ENCODE peak calls at places on chromosomes 1 and 21, in nine cellular contexts. D is uterus, B is esophagus muscularis mucosa, Y is transverse colon, Q is HCT116, S is stomach, R is body of pancreas, F is breast epithelium, M is heart left ventricle. O is an unnamed sample. For H3K4me1, the result is how much of the 10 kb centered on the place peaks cover.

GRCh38 chr1:225201447-225201846 is 226.4 kb downstream of the LBR start:
- DNase-seq in Q (no peak), F (no peak), D (no peak), M (no peak), R (no peak), S (no peak), B (no peak), Y (no peak), O (no peak)

GRCh38 chr1:19974822-19975416 is 4.5 kb downstream of the PLA2G2A start:
- DNase-seq in B (no peak), Y (peak), M (peak), F (no peak), Q (peak), R (peak), S (peak), D (peak), O (no peak)

GRCh38 chr1:98661544-98662353 is at the start of gene SNX7:
- DNase-seq in S (peak), B (no peak), Q (peak), D (peak), M (peak), R (peak), Y (peak), F (peak), O (no peak)

GRCh38 chr1:217089239-217090014 is 366.2 kb upstream of the ESRRG start:
- DNase-seq in B (peak), Q (no peak), F (no peak), S (no peak), M (peak), R (peak), Y (peak), D (no peak), O (no peak)

GRCh38 chr21:42160111-42160949 is 58.6 kb upstream of the ABCG1 start:
- DNase-seq in B (no peak), D (no peak), Y (no peak), Q (no peak), S (no peak), F (peak), M (peak), R (no peak), O (no peak)

GRCh38 chr1:51410568-51411460 is 80.5 kb upstream of the TTC39A start:
- DNase-seq in R (no peak), B (no peak), M (no peak), S (no peak), F (no peak), Y (no peak), Q (no peak), D (no peak), O (no peak)

GRCh38 chr1:12600880-12601633 is 17.0 kb downstream of the DHRS3 start:
- DNase-seq in S (peak), F (no peak), Y (peak), D (peak), R (peak), M (no peak), B (no peak), Q (no peak), O (no peak)

GRCh38 chr1:89762801-89763648 is 57.8 kb upstream of the LRRC8D start:
- DNase-seq in D (peak), B (peak), S (peak), F (peak), R (peak), Q (peak), M (peak), Y (peak), O (peak)

GRCh38 chr1:73801912-73802429 is 396.0 kb downstream of the LRRIQ3 start:
- DNase-seq in Q (no peak), S (no peak), R (no peak), D (no peak), M (no peak), F (no peak), Y (no peak), B (no peak), O (no peak)

GRCh38 chr1:226520640-226521355 is 27.8 kb upstream of the STUM start:
- DNase-seq in F (no peak), R (no peak), Y (no peak), D (no peak), S (no peak), M (no peak), Q (no peak), B (no peak), O (no peak)

GRCh38 chr1:94463765-94464330 is 45.7 kb downstream of the ABCD3 start:
- DNase-seq in D (no peak), M (no peak), F (no peak), S (no peak), R (peak), Y (no peak), B (no peak), Q (peak), O (no peak)

GRCh38 chr1:47725000-47725731 is 272.0 kb downstream of the TRABD2B start:
- DNase-seq in M (no peak), Y (no peak), R (no peak), F (no peak), Q (no peak), D (no peak), S (no peak), B (no peak), O (no peak)

GRCh38 chr1:51415963-51416362 is 85.6 kb upstream of the TTC39A start:
- DNase-seq in B (no peak), R (no peak), M (no peak), F (no peak), Q (no peak), S (no peak), D (no peak), Y (no peak), O (no peak)

GRCh38 chr21:45670731-45671130 is 27.2 kb downstream of the PCBP3 start:
- DNase-seq in Y (no peak), F (no peak), B (no peak), Q (no peak), D (no peak), S (no peak), R (no peak), M (no peak), O (no peak)

GRCh38 chr1:107171378-107171777 is 30.5 kb downstream of the NTNG1 start:
- DNase-seq in Y (no peak), Q (no peak), F (no peak), M (no peak), D (no peak), S (no peak), R (no peak), B (no peak), O (no peak)

GRCh38 chr1:51679435-51679834 is 62.5 kb downstream of the OSBPL9 start:
- DNase-seq in R (no peak), M (no peak), Y (no peak), S (no peak), Q (no peak), B (no peak), F (no peak), D (no peak), O (no peak)

GRCh38 chr21:34558960-34559631 is 47.1 kb upstream of the KCNE1 start:
- DNase-seq in M (no peak), S (no peak), F (no peak), B (no peak), R (no peak), Q (no peak), Y (no peak), D (no peak), O (no peak)

GRCh38 chr1:41325801-41326200 is 35.4 kb upstream of the FOXO6 start:
- DNase-seq in R (no peak), Q (no peak), M (no peak), Y (no peak), D (no peak), B (peak), S (no peak), F (no peak), O (no peak)

GRCh38 chr1:183070923-183071618 is 47.9 kb downstream of the LAMC1 start:
- DNase-seq in D (no peak), M (no peak), F (no peak), Y (no peak), S (no peak), Q (no peak), B (no peak), R (no peak), O (no peak)

GRCh38 chr1:5908461-5909375 is 83.5 kb downstream of the NPHP4 start:
- DNase-seq in M (no peak), Y (no peak), Q (no peak), F (no peak), B (no peak), R (no peak), D (no peak), S (no peak), O (no peak)

GRCh38 chr1:95098196-95098595 is 19.0 kb upstream of the TLCD4 start:
- DNase-seq in M (no peak), B (no peak), S (no peak), F (no peak), R (no peak), Q (no peak), Y (no peak), D (no peak), O (no peak)

GRCh38 chr1:117810553-117810952 is 118.9 kb downstream of the GDAP2 start:
- DNase-seq in D (no peak), M (no peak), B (no peak), S (no peak), Y (no peak), F (no peak), R (no peak), Q (no peak), O (no peak)

GRCh38 chr1:24898152-24898908 is 31.7 kb downstream of the RUNX3 start:
- DNase-seq in B (no peak), Q (peak), Y (peak), M (peak), S (peak), F (no peak), R (peak), D (no peak), O (no peak)

GRCh38 chr1:24905355-24905978 is 24.6 kb downstream of the RUNX3 start:
- DNase-seq in D (peak), M (peak), Y (peak), Q (no peak), S (peak), B (no peak), R (no peak), F (peak), O (no peak)

GRCh38 chr21:43754948-43755781 is 20.9 kb downstream of the CSTB start:
- DNase-seq in D (no peak), Y (no peak), B (no peak), S (peak), M (no peak), Q (no peak), R (peak), F (no peak), O (no peak)

GRCh38 chr1:113868387-113869083 is 3.0 kb downstream of the PTPN22 start:
- DNase-seq in Q (no peak), R (no peak), M (no peak), B (no peak), F (no peak), Y (no peak), D (no peak), S (no peak), O (no peak)

GRCh38 chr1:212606734-212607205 is 1.8 kb upstream of the ATF3 start:
- DNase-seq in Y (peak), F (peak), M (peak), R (peak), Q (no peak), D (peak), B (no peak), S (peak), O (no peak)

GRCh38 chr1:244761279-244761678 is 74.2 kb upstream of the COX20 start:
- DNase-seq in M (no peak), Y (no peak), R (no peak), D (no peak), Q (no peak), S (no peak), F (no peak), B (no peak), O (no peak)

GRCh38 chr1:25821112-25821476 is 1.3 kb downstream of the MTFR1L start:
- DNase-seq in D (no peak), R (no peak), F (no peak), Y (no peak), M (no peak), B (no peak), S (no peak), Q (no peak), O (no peak)

GRCh38 chr1:182615468-182616129 is 11.4 kb upstream of the RGS16 start:
- DNase-seq in Q (no peak), B (no peak), D (peak), F (no peak), Y (no peak), S (no peak), R (no peak), M (peak), O (no peak)

GRCh38 chr1:109586055-109586454 is 33.4 kb downstream of the GNAT2 start:
- DNase-seq in M (no peak), B (no peak), D (no peak), F (no peak), S (no peak), Y (no peak), Q (no peak), R (no peak), O (no peak)

GRCh38 chr1:245418029-245418428 is 263.2 kb downstream of the KIF26B start:
- DNase-seq in Q (no peak), B (no peak), D (no peak), Y (no peak), M (no peak), F (no peak), R (no peak), S (no peak), O (no peak)

DNA sequence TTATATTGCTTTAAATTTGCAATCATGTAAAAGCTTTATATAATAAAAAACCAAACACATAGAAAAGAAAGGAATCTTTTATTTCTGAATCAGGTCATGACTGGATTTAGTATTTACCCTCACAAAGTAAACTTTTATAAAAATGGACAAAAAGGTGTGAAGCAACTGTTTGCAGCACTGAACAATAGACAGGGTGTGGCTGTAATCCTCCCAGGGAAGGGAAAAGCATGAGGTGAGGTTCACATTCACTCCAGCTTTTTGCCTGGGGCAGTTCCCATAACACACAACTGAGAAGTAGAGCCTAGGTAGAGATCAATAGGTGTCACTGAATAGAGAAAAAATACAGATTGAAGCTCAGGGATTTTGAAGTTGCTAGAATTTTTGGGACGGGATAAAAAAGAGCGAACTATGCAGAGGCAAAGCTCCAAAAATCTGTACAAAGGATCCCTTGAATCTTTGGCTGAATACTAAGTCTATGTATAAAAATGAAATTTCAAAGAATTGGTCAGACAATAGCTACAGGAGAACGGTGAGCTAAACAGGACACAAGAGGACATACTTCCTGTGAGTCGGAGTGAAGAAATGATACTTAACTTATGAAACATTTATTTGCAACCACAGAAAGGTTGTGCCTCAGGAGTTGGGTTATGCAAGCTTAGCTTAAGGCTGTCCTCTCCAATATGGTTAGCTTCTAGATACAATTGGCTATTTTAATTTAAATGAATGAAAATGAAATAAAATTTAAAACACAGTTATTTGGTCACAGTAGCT is 162.0 kb upstream of the ZP4 start:
- DNase-seq in S (no peak), Y (no peak), M (no peak), R (no peak), F (no peak), Q (no peak), B (no peak), D (no peak), O (no peak)
- H3K4me1 ChIP-seq in S (under half), Y (under half), M (under half), R (under half), F (under half), Q (under half), B (under half), D (under half), O (under half)

GRCh38 chr1:150561830-150562367 is 12.7 kb downstream of the ADAMTSL4 start:
- DNase-seq in F (peak), Q (peak), B (peak), D (peak), Y (peak), R (peak), S (peak), M (peak), O (peak)
- TF ChIP-seq POLR2A in F (peak), Q (peak), B (no peak), D (peak), Y (no peak), R (peak), S (no peak), M (no peak), O (no peak)

GRCh38 chr1:37824001-37824400 is 16.0 kb upstream of the YRDC start:
- DNase-seq in Q (no peak), F (no peak), D (no peak), Y (no peak), M (no peak), S (no peak), R (no peak), B (no peak), O (no peak)

GRCh38 chr1:37828410-37829074 is 20.5 kb upstream of the YRDC start:
- DNase-seq in Q (no peak), B (no peak), D (no peak), M (no peak), F (no peak), Y (peak), S (no peak), R (no peak), O (no peak)

GRCh38 chr1:37817481-37817880 is 9.5 kb upstream of the YRDC start:
- DNase-seq in R (peak), Y (no peak), S (peak), D (no peak), B (no peak), Q (no peak), F (peak), M (peak), O (no peak)

GRCh38 chr1:37825508-37825907 is 17.5 kb upstream of the YRDC start:
- DNase-seq in M (no peak), S (no peak), B (no peak), D (no peak), Y (no peak), R (no peak), F (no peak), Q (no peak), O (no peak)

GRCh38 chr1:37822942-37823865 is 15.2 kb upstream of the YRDC start:
- DNase-seq in Q (no peak), Y (no peak), M (no peak), F (no peak), B (no peak), R (no peak), D (no peak), S (no peak), O (no peak)
- H3K4me1 ChIP-seq in Q (under half), Y (under half), M (under half), F (under half), B (under half), R (under half), D (under half), S (under half), O (under half)

GRCh38 chr1:32758177-32758794 is 55.7 kb upstream of the SYNC start:
- DNase-seq in M (no peak), Y (no peak), B (no peak), S (no peak), R (no peak), Q (no peak), F (no peak), D (no peak), O (no peak)

GRCh38 chr1:32758795-32759430 is 56.3 kb upstream of the SYNC start:
- DNase-seq in Q (no peak), Y (no peak), B (no peak), F (no peak), D (no peak), S (no peak), M (no peak), R (no peak), O (no peak)

GRCh38 chr1:32759997-32760623 is 57.0 kb downstream of the YARS1 start:
- DNase-seq in F (peak), M (no peak), B (no peak), Q (peak), R (peak), Y (peak), D (peak), S (peak), O (no peak)

GRCh38 chr1:32761253-32761877 is 55.8 kb downstream of the YARS1 start:
- DNase-seq in F (peak), Y (peak), S (peak), B (no peak), R (peak), M (no peak), Q (peak), D (peak), O (no peak)

GRCh38 chr1:32759521-32759980 is 57.0 kb upstream of the SYNC start:
- DNase-seq in R (peak), S (peak), Y (peak), F (peak), D (no peak), M (no peak), B (no peak), Q (no peak), O (no peak)
- TF ChIP-seq POLR2A in R (no peak), S (no peak), Y (peak), F (no peak), D (no peak), M (no peak), B (no peak), Q (no peak), O (no peak)

GRCh38 chr1:62799688-62800087 is 15.8 kb downstream of the ATG4C start:
- DNase-seq in F (no peak), M (no peak), B (no peak), Y (no peak), Q (no peak), D (no peak), R (no peak), S (no peak), O (no peak)
- H3K4me1 ChIP-seq in F (under half), M (under half), B (under half), Y (under half), Q (under half), D (under half), R (under half), S (under half), O (under half)

DNA sequence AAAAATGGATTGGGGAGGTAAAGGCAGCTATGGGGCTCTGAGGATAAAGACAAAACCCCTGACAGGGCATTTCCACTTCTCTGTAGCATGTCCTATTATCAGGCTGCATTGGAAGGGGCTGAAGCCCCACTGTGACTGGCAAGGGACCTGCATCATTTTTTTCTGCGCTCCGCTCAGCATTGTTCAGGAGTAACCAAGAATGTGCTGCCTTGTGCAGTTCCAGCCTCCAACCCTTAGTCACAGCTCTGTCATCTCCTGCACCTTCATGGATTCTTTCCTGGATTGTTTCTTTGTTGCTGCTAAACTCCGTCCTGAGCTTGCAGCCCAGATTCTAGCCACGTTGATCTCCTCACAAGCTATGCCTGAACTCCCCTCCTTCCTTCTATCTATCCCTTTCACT is 37.4 kb downstream of the SERTAD4 start:
- DNase-seq in R (no peak), B (no peak), M (no peak), D (no peak), S (no peak), F (no peak), Q (no peak), Y (no peak), O (no peak)
- TF ChIP-seq POLR2A in R (no peak), B (no peak), M (no peak), D (no peak), S (no peak), F (no peak), Q (no peak), Y (no peak), O (no peak)

O was measured in esophagus squamous epithelium.